ENCODE peak calls at places on chromosomes 2 and 18, in seven cellular contexts. R is lower leg skin, M is fibroblast of lung, P is tibial artery, S is OCI-LY7, J is kidney, W is kidney epithelial cell. Z is an unnamed sample.

GRCh38 chr2:192087398-192087958 is 107.3 kb downstream of the TMEFF2 start:
- DNase-seq in R (no peak), P (no peak), J (no peak), W (peak), M (no peak), S (no peak), Z (no peak)

GRCh38 chr2:181461056-181461630 is 4.0 kb downstream of the ITGA4 start:
- DNase-seq in P (no peak), M (no peak), J (peak), S (peak), R (no peak), W (no peak), Z (no peak)

GRCh38 chr2:126970583-126970982 is 71.9 kb downstream of the TEX51 start:
- DNase-seq in J (no peak), P (no peak), M (no peak), R (no peak), S (no peak), W (no peak), Z (no peak)

GRCh38 chr2:217286833-217287232 is 427.0 kb upstream of the TNP1 start:
- DNase-seq in W (no peak), R (no peak), M (peak), S (no peak), P (no peak), J (no peak), Z (peak)

GRCh38 chr2:48767330-48767729 is 11.8 kb upstream of the LHCGR start:
- DNase-seq in M (no peak), J (no peak), R (no peak), P (no peak), W (no peak), S (no peak), Z (no peak)

GRCh38 chr2:144307711-144308110 is 212.2 kb downstream of the ZEB2 start:
- DNase-seq in S (no peak), R (no peak), P (no peak), W (no peak), M (no peak), J (no peak), Z (no peak)

GRCh38 chr2:157486596-157487270 is 42.8 kb upstream of the CYTIP start:
- DNase-seq in M (peak), R (no peak), S (no peak), P (no peak), W (no peak), J (no peak), Z (no peak)

GRCh38 chr2:201273330-201273983 is 13.1 kb downstream of the CASP8 start:
- DNase-seq in R (no peak), M (no peak), S (no peak), P (no peak), W (no peak), J (no peak), Z (no peak)

GRCh38 chr2:241532733-241533601 is 24.6 kb upstream of the STK25 start:
- DNase-seq in R (no peak), W (no peak), J (no peak), M (no peak), S (no peak), P (peak), Z (no peak)

GRCh38 chr2:238439093-238439849 is 12.5 kb downstream of the ASB1 start:
- DNase-seq in J (no peak), M (peak), P (no peak), S (no peak), W (peak), R (peak), Z (no peak)

GRCh38 chr2:201357216-201357615 is at the start of gene FLACC1:
- DNase-seq in S (peak), J (no peak), R (no peak), P (no peak), W (peak), M (peak), Z (no peak)

GRCh38 chr2:20217041-20217970 is 7.6 kb downstream of the SDC1 start:
- DNase-seq in P (no peak), R (peak), M (no peak), S (no peak), W (no peak), J (peak), Z (no peak)

GRCh38 chr18:29383311-29384273 is 1206.7 kb upstream of the CDH2 start:
- DNase-seq in P (no peak), S (no peak), M (peak), J (no peak), W (no peak), R (no peak), Z (no peak)

GRCh38 chr2:181656450-181657261 is at the start of gene CERKL:
- DNase-seq in M (peak), S (no peak), R (no peak), W (no peak), P (no peak), J (peak), Z (no peak)

GRCh38 chr18:41244751-41245150 is 710.3 kb upstream of the PIK3C3 start:
- DNase-seq in S (no peak), M (no peak), J (no peak), R (no peak), P (no peak), W (no peak), Z (no peak)

GRCh38 chr2:179857236-179857635 is 4.2 kb downstream of the ZNF385B start:
- DNase-seq in S (no peak), W (no peak), R (no peak), P (no peak), M (no peak), J (no peak), Z (no peak)

GRCh38 chr2:45458909-45459563 is 152.0 kb downstream of the SRBD1 start:
- DNase-seq in J (no peak), M (peak), S (peak), R (no peak), W (peak), P (no peak), Z (no peak)

GRCh38 chr2:160956243-160956802 is 203.9 kb upstream of the TANK start:
- DNase-seq in P (peak), J (no peak), W (no peak), S (no peak), M (no peak), R (peak), Z (no peak)

GRCh38 chr18:60044290-60045006 is 144.7 kb downstream of the PMAIP1 start:
- DNase-seq in P (no peak), R (no peak), W (peak), M (peak), S (no peak), J (no peak), Z (no peak)

GRCh38 chr2:8023241-8023640 is 658.6 kb upstream of the ID2 start:
- DNase-seq in J (no peak), R (peak), W (no peak), M (no peak), P (no peak), S (peak), Z (no peak)

GRCh38 chr18:55577812-55578539 is 10.0 kb downstream of the TCF4 start:
- DNase-seq in M (no peak), W (no peak), P (no peak), R (no peak), J (no peak), S (no peak), Z (no peak)

GRCh38 chr2:127874378-127875271 is 11.1 kb downstream of the AMMECR1L start:
- DNase-seq in M (no peak), P (no peak), W (no peak), S (no peak), R (peak), J (no peak), Z (no peak)

GRCh38 chr2:70431948-70432347 is 121.7 kb downstream of the TGFA start:
- DNase-seq in J (no peak), S (no peak), W (no peak), P (no peak), M (no peak), R (no peak), Z (no peak)

GRCh38 chr18:6592522-6592921 is 137.0 kb upstream of the ARHGAP28 start:
- DNase-seq in S (no peak), J (no peak), W (no peak), P (no peak), M (no peak), R (no peak), Z (no peak)

GRCh38 chr2:60520477-60520876 is 33.0 kb downstream of the BCL11A start:
- DNase-seq in W (no peak), R (no peak), P (no peak), S (no peak), J (no peak), M (no peak), Z (no peak)

GRCh38 chr2:84395819-84396218 is 63.3 kb downstream of the SUCLG1 start:
- DNase-seq in R (no peak), W (no peak), S (no peak), P (no peak), J (no peak), M (peak), Z (peak)

GRCh38 chr18:46340716-46341115 is 236.5 kb downstream of the HAUS1 start:
- DNase-seq in P (peak), J (no peak), M (no peak), S (no peak), R (no peak), W (no peak), Z (no peak)

GRCh38 chr2:232761301-232761907 is 15.0 kb downstream of the KCNJ13 start:
- DNase-seq in R (no peak), J (no peak), P (no peak), W (peak), S (peak), M (peak), Z (no peak)

GRCh38 chr2:196324212-196324611 is 152.8 kb upstream of the STK17B start:
- DNase-seq in W (no peak), S (no peak), P (no peak), M (no peak), R (no peak), J (no peak), Z (no peak)

GRCh38 chr2:128372621-128373341 is 54.1 kb upstream of the HS6ST1 start:
- DNase-seq in R (no peak), W (no peak), J (peak), M (no peak), S (no peak), P (peak), Z (no peak)

DNA sequence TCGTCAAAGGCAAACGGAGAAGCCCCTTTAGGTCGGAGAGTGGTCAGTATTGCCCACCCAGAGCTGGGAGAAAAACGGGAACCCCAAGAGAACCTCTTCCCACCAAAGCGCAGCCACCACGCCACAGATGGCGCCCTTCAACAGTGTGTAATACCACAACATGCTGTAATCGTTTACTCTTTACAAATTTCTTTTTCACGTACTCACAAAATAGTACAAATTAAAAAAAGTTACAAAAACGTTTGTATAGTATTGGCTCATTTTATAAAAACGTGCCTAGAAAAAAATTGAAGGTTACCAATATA is 811 bp upstream of the NFE2L2 start:
- DNase-seq in M (peak), J (no peak), S (no peak), R (no peak), W (no peak), P (no peak), Z (no peak)
- TF ChIP-seq CTCF in M (peak), J (peak), S (peak), R (no peak), W (peak), P (no peak), Z (peak)

DNA sequence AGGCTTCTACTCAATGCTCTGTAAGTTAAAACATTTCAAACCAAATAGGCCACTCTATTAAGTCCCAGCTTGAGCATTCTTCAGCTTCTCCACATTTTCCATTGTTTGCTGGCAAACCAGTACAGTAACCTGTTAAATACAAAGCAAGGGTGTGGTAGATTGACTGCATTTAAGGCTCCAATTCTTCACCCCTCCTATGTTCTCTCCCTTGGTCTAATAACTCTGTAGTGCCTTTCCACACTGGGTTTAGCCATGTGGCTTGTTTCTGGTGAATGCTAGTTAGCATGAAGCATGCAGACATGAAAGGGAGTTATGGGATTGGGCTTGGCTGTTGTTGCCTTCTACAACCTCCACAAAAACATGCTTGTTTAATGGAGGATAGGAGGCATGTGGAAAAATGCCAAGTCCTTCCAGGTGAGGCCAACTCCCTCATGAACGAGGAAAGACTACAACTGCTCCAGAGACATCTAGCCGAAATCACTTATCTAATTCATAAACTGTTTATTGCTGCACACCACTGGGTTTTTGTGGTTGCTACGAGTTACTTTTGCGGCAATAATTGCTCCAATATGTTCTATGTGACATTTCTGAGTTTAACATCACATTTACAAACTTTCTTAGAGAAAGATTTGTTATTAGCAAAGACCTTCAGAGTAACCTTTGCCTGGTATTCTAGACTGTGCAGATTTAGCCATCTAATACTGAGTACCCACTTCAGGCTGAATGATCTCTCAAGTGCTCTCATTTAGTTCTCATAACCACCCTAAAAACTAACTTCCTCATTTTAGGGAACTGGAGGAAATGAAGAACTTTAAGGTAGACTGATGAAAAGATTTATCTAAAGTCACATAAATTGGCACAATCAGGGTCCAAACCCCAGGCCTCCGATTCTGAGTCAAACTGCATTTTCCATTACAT is 104.0 kb downstream of the SMAD2 start:
- DNase-seq in S (no peak), M (no peak), R (no peak), J (no peak), P (no peak), W (no peak), Z (no peak)
- H3K4me3 ChIP-seq in S (no peak), M (no peak), R (no peak), J (no peak), P (no peak), W (no peak), Z (no peak)

GRCh38 chr18:35592298-35592697 is 10.8 kb downstream of the GALNT1 start:
- DNase-seq in M (no peak), J (no peak), W (no peak), R (no peak), P (no peak), S (peak), Z (no peak)

GRCh38 chr18:35585608-35586007 is 4.1 kb downstream of the GALNT1 start:
- DNase-seq in P (no peak), J (no peak), S (no peak), W (no peak), M (no peak), R (no peak), Z (no peak)

GRCh38 chr18:35588122-35588521 is 6.6 kb downstream of the GALNT1 start:
- DNase-seq in S (no peak), P (no peak), R (no peak), M (no peak), J (no peak), W (no peak), Z (no peak)

GRCh38 chr18:35590935-35591334 is 9.4 kb downstream of the GALNT1 start:
- DNase-seq in M (no peak), P (no peak), S (no peak), W (no peak), R (no peak), J (no peak), Z (no peak)

GRCh38 chr18:35588995-35589394 is 7.5 kb downstream of the GALNT1 start:
- DNase-seq in R (no peak), W (no peak), J (no peak), P (no peak), M (no peak), S (peak), Z (no peak)
- TF ChIP-seq CTCF in R (no peak), W (no peak), J (no peak), P (no peak), M (no peak), S (peak), Z (no peak)

GRCh38 chr2:218711550-218711929 is 905 bp downstream of the TTLL4 start:
- DNase-seq in J (no peak), R (no peak), W (no peak), S (peak), M (no peak), P (no peak), Z (no peak)

GRCh38 chr2:218710687-218711549 is at the start of gene TTLL4:
- DNase-seq in S (peak), R (peak), M (peak), P (peak), W (no peak), J (peak), Z (no peak)

GRCh38 chr2:218710334-218710686 is 325 bp upstream of the TTLL4 start:
- DNase-seq in P (no peak), S (no peak), M (no peak), W (no peak), J (no peak), R (no peak), Z (no peak)

GRCh38 chr2:218708086-218708485 is 2.5 kb upstream of the TTLL4 start:
- DNase-seq in W (no peak), R (no peak), J (no peak), P (no peak), S (no peak), M (no peak), Z (no peak)

GRCh38 chr2:218709906-218710305 is 729 bp upstream of the TTLL4 start:
- DNase-seq in M (no peak), R (no peak), J (peak), P (no peak), W (no peak), S (no peak), Z (no peak)
- H3K4me3 ChIP-seq in M (no peak), R (no peak), J (peak), P (peak), W (no peak), S (no peak), Z (peak)

GRCh38 chr2:81648370-81648769 is 1343.8 kb upstream of the LRRTM1 start:
- DNase-seq in P (no peak), W (no peak), R (no peak), J (no peak), S (no peak), M (no peak), Z (no peak)

GRCh38 chr2:81647715-81648114 is 1343.2 kb upstream of the LRRTM1 start:
- DNase-seq in J (no peak), M (no peak), W (no peak), P (no peak), S (no peak), R (no peak), Z (no peak)

GRCh38 chr2:81645750-81646301 is 1341.3 kb upstream of the LRRTM1 start:
- DNase-seq in M (no peak), S (no peak), P (no peak), J (no peak), R (no peak), W (peak), Z (no peak)

DNA sequence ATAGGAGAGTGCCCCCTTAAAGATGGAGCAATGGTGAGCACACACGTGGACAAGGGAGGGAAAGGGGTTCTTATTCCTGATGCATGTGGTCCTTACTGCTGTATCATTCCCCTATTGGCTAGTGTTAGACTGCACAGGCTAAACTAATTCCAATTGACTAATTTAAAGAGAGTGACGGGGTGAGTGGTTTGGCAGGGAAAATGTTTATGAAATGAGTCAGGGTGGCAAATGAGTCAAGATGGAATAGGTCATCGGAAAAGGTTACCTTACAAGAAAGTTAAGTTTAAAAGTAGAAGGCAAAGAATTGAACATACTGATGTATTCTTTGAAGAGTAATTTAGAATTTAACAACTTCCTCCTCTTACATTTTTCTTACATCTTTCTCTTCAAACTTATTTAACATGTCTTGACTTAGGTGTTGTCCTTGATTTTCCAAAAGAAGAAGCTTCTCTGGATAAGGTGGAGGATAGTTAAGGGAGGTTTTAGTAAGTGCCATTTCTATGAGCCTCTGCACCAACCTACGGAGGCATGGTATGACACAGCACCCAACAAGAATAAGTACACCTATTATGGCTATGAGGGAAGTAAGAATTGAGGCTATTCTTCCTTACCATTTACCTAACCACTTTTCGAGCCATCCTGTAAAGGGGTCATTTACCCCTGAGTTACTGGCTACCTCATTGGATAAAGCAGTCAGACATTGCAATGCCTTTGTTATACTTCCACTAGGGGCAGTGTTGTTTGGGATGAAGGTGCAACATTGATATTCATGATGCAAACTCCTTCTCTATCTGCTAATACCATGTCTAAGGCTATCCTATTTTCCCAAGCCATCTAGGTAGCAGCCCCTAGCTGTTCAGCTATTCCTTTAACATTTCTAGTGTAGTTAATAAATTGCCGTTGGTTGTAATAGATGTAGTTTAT is 1345.8 kb upstream of the LRRTM1 start:
- DNase-seq in S (no peak), M (peak), W (peak), J (no peak), R (no peak), P (no peak), Z (no peak)
- TF ChIP-seq CTCF in S (peak), M (no peak), W (peak), J (no peak), R (no peak), P (no peak), Z (no peak)

DNA sequence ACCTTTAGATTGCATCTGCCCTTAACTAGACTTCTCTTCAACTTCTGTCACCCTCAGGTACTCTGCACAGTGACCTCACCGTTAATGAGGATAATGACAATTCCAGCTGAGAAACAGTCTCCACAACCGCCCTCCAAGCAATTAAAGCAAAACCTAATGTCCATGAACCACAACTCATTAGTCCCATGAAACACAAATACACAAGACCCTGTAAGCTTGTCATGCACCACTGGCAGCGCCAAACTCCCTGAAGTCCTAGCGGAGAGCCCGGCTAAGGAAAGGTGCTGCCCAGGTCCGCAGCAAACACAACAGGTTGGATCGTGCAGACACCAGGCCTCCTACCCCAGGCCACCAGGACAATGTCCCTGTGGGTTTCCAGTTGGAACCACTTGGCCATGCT is 7.4 kb downstream of the SMAD7 start:
- DNase-seq in J (no peak), M (no peak), R (no peak), P (no peak), W (no peak), S (no peak), Z (no peak)
- H3K4me3 ChIP-seq in J (peak), M (no peak), R (no peak), P (peak), W (peak), S (no peak), Z (no peak)